ENCODE peak calls at places on chromosomes 2 and 18, in four cellular contexts. W is OCI-LY7, D is endothelial cell of umbilical vein, L is PC-3. I is an unnamed sample. For H3K4me1, the result is how much of the 10 kb centered on the place peaks cover.

GRCh38 chr18:14086459-14087231 is 45.6 kb downstream of the ZNF519 start:
- DNase-seq in D (peak), W (peak), L (peak), I (no peak)

GRCh38 chr2:100601661-100602060 is 38.9 kb downstream of the PDCL3 start:
- DNase-seq in L (no peak), D (no peak), W (no peak), I (no peak)

GRCh38 chr2:196399736-196400691 is 228.6 kb upstream of the STK17B start:
- DNase-seq in W (no peak), L (peak), D (peak), I (no peak)

GRCh38 chr2:86518498-86518897 is 44.7 kb downstream of the CHMP3 start:
- DNase-seq in L (peak), D (peak), W (peak), I (no peak)

GRCh38 chr2:42902939-42903709 is 110.7 kb upstream of the HAAO start:
- DNase-seq in L (no peak), W (no peak), D (no peak), I (no peak)

GRCh38 chr18:75854174-75854573 is 426.7 kb upstream of the SMIM21 start:
- DNase-seq in W (peak), D (no peak), L (peak), I (peak)

GRCh38 chr2:84461310-84461709 is 2.2 kb upstream of the SUCLG1 start:
- DNase-seq in L (no peak), W (no peak), D (no peak), I (no peak)

GRCh38 chr2:19806591-19806990 is 95.2 kb downstream of the TTC32 start:
- DNase-seq in W (no peak), D (no peak), L (no peak), I (no peak)

GRCh38 chr2:188610827-188611226 is 319.2 kb downstream of the GULP1 start:
- DNase-seq in L (no peak), W (no peak), D (no peak), I (no peak)

GRCh38 chr2:197286805-197287595 is 23.6 kb downstream of the ANKRD44 start:
- DNase-seq in W (peak), L (peak), D (no peak), I (no peak)

GRCh38 chr2:222281495-222281894 is 17.3 kb downstream of the PAX3 start:
- DNase-seq in D (no peak), W (no peak), L (no peak), I (no peak)

GRCh38 chr2:163759013-163759412 is 23.2 kb upstream of the FIGN start:
- DNase-seq in D (no peak), L (no peak), W (no peak), I (no peak)

GRCh38 chr2:219119422-219120043 is 41.1 kb downstream of the NHEJ1 start:
- DNase-seq in W (peak), D (peak), L (peak), I (peak)

GRCh38 chr18:63003899-63004298 is 288.6 kb downstream of the PHLPP1 start:
- DNase-seq in L (peak), D (no peak), W (no peak), I (no peak)

GRCh38 chr2:67186871-67187270 is 210.3 kb upstream of the ETAA1 start:
- DNase-seq in W (no peak), L (peak), D (no peak), I (no peak)

GRCh38 chr2:110732422-110733413 is at the start of gene ACOXL:
- DNase-seq in W (no peak), L (peak), D (no peak), I (peak)

DNA sequence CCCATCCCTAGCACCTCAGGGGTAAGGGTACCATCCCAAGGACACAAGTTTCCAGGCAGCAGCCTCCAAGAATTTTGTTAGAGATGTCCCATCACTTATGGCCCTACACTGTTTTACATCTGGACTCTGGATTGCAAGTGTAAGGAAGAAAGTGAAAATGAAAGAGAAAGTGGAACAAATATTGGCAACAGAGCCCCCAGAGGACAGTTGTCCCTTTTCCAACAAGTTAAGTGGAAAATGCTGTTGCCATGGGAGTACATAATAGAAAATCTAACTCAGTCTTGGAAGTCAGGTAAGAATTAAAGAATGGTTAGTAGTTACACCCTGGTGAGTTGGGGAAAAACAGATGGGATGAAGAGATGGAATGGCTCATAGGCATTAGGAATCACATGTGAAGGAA is 50.6 kb downstream of the TTC21B start:
- DNase-seq in D (peak), L (no peak), W (no peak), I (no peak)
- TF ChIP-seq CTCF in D (no peak), L (peak), W (no peak), I (no peak)

GRCh38 chr18:23137788-23138216 is 2.5 kb downstream of the CABLES1 start:
- DNase-seq in L (no peak), D (no peak), W (no peak), I (no peak)

GRCh38 chr18:23135679-23136325 is 517 bp downstream of the CABLES1 start:
- DNase-seq in D (no peak), W (peak), L (peak), I (peak)

GRCh38 chr18:23134780-23135678 is at the start of gene CABLES1:
- DNase-seq in L (peak), D (peak), W (peak), I (peak)

GRCh38 chr18:23137093-23137640 is 1.9 kb downstream of the CABLES1 start:
- DNase-seq in W (peak), L (no peak), D (peak), I (no peak)

GRCh38 chr18:23136326-23137092 is 1.2 kb downstream of the CABLES1 start:
- DNase-seq in D (no peak), W (no peak), L (peak), I (no peak)
- H3K4me1 ChIP-seq in D (under half), W (half or more), L (under half), I (under half)

GRCh38 chr2:238160206-238161129 is 1.7 kb downstream of the ERFE start:
- DNase-seq in W (peak), D (no peak), L (no peak), I (peak)
- TF ChIP-seq CTCF in W (peak), D (peak), L (peak), I (no peak)

GRCh38 chr18:5393779-5394178 is 98.3 kb upstream of the ZBTB14 start:
- DNase-seq in D (no peak), W (no peak), L (peak), I (no peak)

GRCh38 chr18:5395860-5396448 is 100.4 kb upstream of the ZBTB14 start:
- DNase-seq in W (no peak), D (no peak), L (no peak), I (no peak)

GRCh38 chr18:5397102-5397501 is 101.6 kb upstream of the ZBTB14 start:
- DNase-seq in L (no peak), W (no peak), D (no peak), I (no peak)

GRCh38 chr18:5398269-5398668 is 102.7 kb upstream of the ZBTB14 start:
- DNase-seq in W (no peak), L (no peak), D (no peak), I (no peak)
- H3K4me1 ChIP-seq in W (under half), L (under half), D (under half), I (under half)

DNA sequence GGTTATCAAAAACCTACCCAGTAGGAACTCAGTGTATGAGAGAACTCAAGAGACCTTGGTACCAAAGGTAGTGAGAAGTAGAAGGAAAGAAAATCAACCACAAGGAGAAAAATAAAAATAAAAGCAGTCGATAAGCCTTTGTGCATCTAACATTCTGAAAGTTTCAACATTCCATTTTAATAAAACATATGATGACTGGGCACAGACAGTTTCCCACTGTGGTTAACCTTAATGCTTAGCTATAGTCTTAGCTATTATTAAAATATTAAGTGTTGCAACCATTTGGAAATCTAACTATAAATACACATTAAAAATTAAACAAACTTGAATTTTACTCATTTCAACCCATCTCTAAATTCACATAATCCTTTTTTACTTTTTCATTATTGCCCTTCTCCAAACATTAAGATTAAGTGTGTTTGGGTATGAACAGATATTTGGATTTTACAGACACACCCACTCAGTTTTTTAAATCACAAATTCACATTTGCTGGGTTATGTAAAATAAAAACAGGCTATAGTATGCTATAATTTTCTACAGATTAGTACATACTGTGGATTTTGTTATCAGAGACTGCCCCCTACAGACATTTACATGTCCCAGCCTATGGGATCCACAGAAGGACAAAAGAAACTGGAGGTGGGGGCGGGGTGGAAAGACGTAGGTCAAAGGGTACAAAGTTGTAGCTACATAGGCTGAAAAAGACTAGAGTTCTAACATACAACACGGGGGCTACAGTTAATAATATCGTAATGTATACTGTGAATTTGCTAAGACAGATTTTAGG is 32.8 kb downstream of the SRBD1 start:
- DNase-seq in L (peak), D (peak), W (peak), I (no peak)
- TF ChIP-seq CTCF in L (peak), D (peak), W (peak), I (no peak)

GRCh38 chr2:230796280-230796862 is 68.4 kb upstream of the ITM2C start:
- DNase-seq in L (peak), D (no peak), W (no peak), I (no peak)
- H3K4me1 ChIP-seq in L (half or more), D (under half), W (under half), I (under half)

GRCh38 chr2:63818276-63818675 is 23.4 kb upstream of the UGP2 start:
- DNase-seq in L (no peak), D (no peak), W (no peak), I (no peak)
- TF ChIP-seq CTCF in L (no peak), D (no peak), W (no peak), I (no peak)

GRCh38 chr2:208172125-208172524 is 8.7 kb upstream of the CRYGA start:
- DNase-seq in W (no peak), D (no peak), L (no peak), I (no peak)
- H3K4me1 ChIP-seq in W (under half), D (under half), L (under half), I (under half)

I was measured in mucosa of descending colon.